ENCODE peak calls at places on chromosomes 2 and 18, in nine cellular contexts. A, J, M, B, Z, K, R, E and T are unnamed samples.

GRCh38 chr2:201363857-201364560 is 6.9 kb upstream of the FLACC1 start:
- DNase-seq in A (peak), E (no peak), J (no peak), M (no peak), Z (no peak), R (no peak), B (peak), K (no peak), T (peak)

GRCh38 chr18:4119127-4119648 is 335.9 kb downstream of the DLGAP1 start:
- DNase-seq in Z (no peak), E (no peak), R (no peak), M (no peak), J (no peak), B (no peak), K (no peak), A (no peak), T (no peak)

GRCh38 chr2:191811807-191812602 is 34.9 kb downstream of the CAVIN2 start:
- DNase-seq in Z (peak), E (peak), A (peak), J (no peak), B (peak), K (peak), M (no peak), R (peak), T (peak)

GRCh38 chr18:45014047-45014501 is 333.4 kb downstream of the SETBP1 start:
- DNase-seq in E (peak), Z (no peak), K (no peak), J (no peak), B (peak), A (no peak), R (peak), M (no peak), T (no peak)

GRCh38 chr2:39487398-39488250 is 50.5 kb upstream of the MAP4K3 start:
- DNase-seq in Z (no peak), A (no peak), B (peak), R (no peak), E (no peak), K (no peak), M (no peak), J (no peak), T (no peak)

GRCh38 chr2:126687503-126687902 is 31.5 kb downstream of the GYPC start:
- DNase-seq in Z (no peak), E (no peak), R (no peak), A (no peak), J (no peak), B (no peak), M (no peak), K (no peak), T (no peak)

GRCh38 chr18:49561377-49562193 is at the start of gene LIPG:
- DNase-seq in R (no peak), E (no peak), B (peak), J (no peak), Z (no peak), A (no peak), M (no peak), K (peak), T (no peak)

GRCh38 chr18:5036523-5036922 is 160.5 kb downstream of the AKAIN1 start:
- DNase-seq in J (no peak), A (no peak), Z (no peak), B (no peak), M (no peak), K (no peak), R (no peak), E (no peak), T (no peak)

GRCh38 chr2:109318150-109318948 is 189.3 kb downstream of the SH3RF3 start:
- DNase-seq in M (peak), E (no peak), A (no peak), R (peak), Z (no peak), K (peak), B (peak), J (no peak), T (no peak)

GRCh38 chr2:191748050-191748449 is 70.1 kb downstream of the NABP1 start:
- DNase-seq in A (no peak), E (no peak), B (no peak), K (no peak), J (no peak), R (no peak), Z (no peak), M (no peak), T (no peak)

GRCh38 chr18:49249523-49249922 is 210.9 kb downstream of the DYM start:
- DNase-seq in K (no peak), R (peak), J (no peak), A (peak), Z (no peak), B (peak), M (no peak), E (peak), T (peak)

GRCh38 chr2:35454966-35455638 is 900.5 kb upstream of the CRIM1 start:
- DNase-seq in J (no peak), E (peak), Z (no peak), R (no peak), A (no peak), B (peak), K (no peak), M (no peak), T (no peak)

GRCh38 chr2:3008551-3009498 is 368.8 kb downstream of the EIPR1 start:
- DNase-seq in R (no peak), Z (no peak), J (no peak), B (no peak), A (no peak), M (no peak), K (no peak), E (no peak), T (no peak)

GRCh38 chr2:204731996-204732395 is 186.7 kb downstream of the PARD3B start:
- DNase-seq in M (no peak), B (no peak), K (no peak), A (no peak), J (no peak), Z (no peak), E (no peak), R (no peak), T (no peak)

GRCh38 chr18:657311-657997 is at the start of gene TYMS:
- DNase-seq in A (peak), R (peak), B (peak), E (peak), K (peak), J (peak), M (no peak), Z (peak), T (peak)

GRCh38 chr2:17538844-17539554 is 1.5 kb upstream of the VSNL1 start:
- DNase-seq in K (peak), E (no peak), J (no peak), M (no peak), A (no peak), Z (no peak), B (peak), R (no peak), T (no peak)